ENCODE peak calls at places on chromosomes 11 and 22, in four cellular contexts. X is AG04450, P is memory B cell, Y is left cardiac atrium. I is an unnamed sample.

GRCh38 chr22:26725012-26725676 is 67.8 kb downstream of the MIAT start:
- DNase-seq in P (no peak), X (no peak), Y (no peak), I (no peak)

GRCh38 chr11:118295834-118296454 is 8.6 kb upstream of the CD3E start:
- DNase-seq in P (no peak), X (no peak), Y (no peak), I (no peak)

GRCh38 chr11:72239849-72240460 is 4.0 kb downstream of the PHOX2A start:
- DNase-seq in Y (peak; percentile 73), P (no peak), X (no peak), I (no peak)

GRCh38 chr11:57288771-57289579 is 35.8 kb downstream of the TNKS1BP1 start:
- DNase-seq in X (peak; percentile 72), Y (no peak), P (no peak), I (no peak)

GRCh38 chr11:8360086-8360828 is 96.6 kb upstream of the LMO1 start:
- DNase-seq in Y (no peak), P (no peak), X (no peak), I (no peak)

GRCh38 chr22:21961127-21961867 is 8.6 kb upstream of the PPM1F start:
- DNase-seq in P (no peak), Y (no peak), X (no peak), I (no peak)

GRCh38 chr11:69497221-69497787 is 15.8 kb downstream of the LINC01488 start:
- DNase-seq in Y (peak; percentile 86), P (no peak), X (peak; percentile 90), I (no peak)

GRCh38 chr11:32109138-32109537 is 18.3 kb downstream of the RCN1 start:
- DNase-seq in X (peak; percentile 72), P (no peak), Y (no peak), I (no peak)

GRCh38 chr11:61892085-61892370 is 683 bp upstream of the FADS3 start:
- DNase-seq in X (no peak), Y (no peak), P (no peak), I (no peak)

GRCh38 chr22:32444068-32444467 is 20.2 kb downstream of the BPIFC start:
- DNase-seq in P (no peak), X (no peak), Y (no peak), I (no peak)

GRCh38 chr22:19822301-19823117 is 32.2 kb downstream of the GNB1L start:
- DNase-seq in X (no peak), Y (no peak), P (no peak), I (no peak)

GRCh38 chr22:24938741-24939341 is 7.7 kb downstream of the LHFPL7 start:
- DNase-seq in P (peak; percentile 12), X (no peak), Y (no peak), I (peak; percentile 59)

GRCh38 chr22:39317756-39318506 is 1.5 kb downstream of the RPL3 start:
- DNase-seq in X (no peak), Y (no peak), P (no peak), I (no peak)

GRCh38 chr22:22244337-22245250 is at the start of gene VPREB1:
- DNase-seq in X (no peak), Y (no peak), P (no peak), I (no peak)

GRCh38 chr11:1503708-1504104 is 17.1 kb upstream of the MOB2 start:
- DNase-seq in P (no peak), Y (peak; percentile 47), X (no peak), I (no peak)

GRCh38 chr11:75547617-75548054 is 14.4 kb upstream of the SERPINH1 start:
- DNase-seq in Y (peak; percentile 80), X (no peak), P (peak; percentile 23), I (peak; percentile 61)

GRCh38 chr11:79440451-79441158 is at the start of gene TENM4:
- DNase-seq in P (peak; percentile 72), X (peak; percentile 77), Y (peak; percentile 62), I (no peak)

GRCh38 chr11:116864531-116864930 is 27.1 kb upstream of the APOA1 start:
- DNase-seq in Y (no peak), X (no peak), P (no peak), I (no peak)

GRCh38 chr11:94117871-94118270 is 10.8 kb upstream of the PANX1 start:
- DNase-seq in P (no peak), Y (no peak), X (no peak), I (no peak)

I was measured in GM19239.